ENCODE peak calls at places on chromosomes 2 and 18, in four cellular contexts. Q is GM12878, N is HepG2, R is K562. D is an unnamed sample.

GRCh38 chr2:144479138-144479537 is 40.8 kb downstream of the ZEB2 start:
- DNase-seq in Q (no peak), R (no peak), N (no peak), D (no peak)

GRCh38 chr2:180505203-180505602 is 475.2 kb upstream of the UBE2E3 start:
- DNase-seq in Q (no peak), R (no peak), N (no peak), D (no peak)

GRCh38 chr18:58041633-58042032 is 2.4 kb upstream of the NEDD4L start:
- DNase-seq in R (peak; percentile 61), N (peak; percentile 27), Q (no peak), D (no peak)

GRCh38 chr2:186129767-186130581 is 356.1 kb upstream of the ZC3H15 start:
- DNase-seq in N (peak; percentile 75), R (no peak), Q (no peak), D (no peak)

GRCh38 chr2:233976690-233977294 is 59.6 kb downstream of the TRPM8 start:
- DNase-seq in N (peak; percentile 60), R (peak; percentile 13), Q (peak; percentile 9), D (peak; percentile 29)

GRCh38 chr2:33210626-33211025 is 263.9 kb downstream of the LTBP1 start:
- DNase-seq in R (no peak), N (no peak), Q (no peak), D (no peak)

GRCh38 chr2:43114210-43114609 is 112.2 kb downstream of the ZFP36L2 start:
- DNase-seq in R (no peak), N (peak; percentile 35), Q (no peak), D (no peak)

GRCh38 chr2:96404446-96405373 is 69.1 kb downstream of the NCAPH start:
- DNase-seq in Q (no peak), R (no peak), N (no peak), D (no peak)

GRCh38 chr18:8750954-8751415 is 45.6 kb downstream of the MTCL1 start:
- DNase-seq in N (no peak), R (no peak), Q (no peak), D (no peak)

GRCh38 chr2:236177604-236177966 is 9.4 kb upstream of the GBX2 start:
- DNase-seq in N (peak; percentile 57), R (peak; percentile 48), Q (no peak), D (peak; percentile 61)

GRCh38 chr2:94869552-94870391 is 1.5 kb upstream of the TEKT4 start:
- DNase-seq in R (no peak), N (no peak), Q (no peak), D (no peak)

GRCh38 chr2:2777213-2777612 is 446.1 kb upstream of the MYT1L start:
- DNase-seq in Q (no peak), N (no peak), R (no peak), D (no peak)

GRCh38 chr18:35786359-35787042 is 186.0 kb upstream of the RMP24 start:
- DNase-seq in R (no peak), Q (peak; percentile 20), N (no peak), D (no peak)

GRCh38 chr2:85131116-85131515 is 2.1 kb upstream of the TCF7L1 start:
- DNase-seq in R (no peak), Q (no peak), N (peak; percentile 37), D (no peak)

GRCh38 chr2:66346241-66346664 is 88.7 kb upstream of the MEIS1 start:
- DNase-seq in R (no peak), Q (no peak), N (no peak), D (no peak)

GRCh38 chr2:44708646-44709000 is 232.9 kb upstream of the SIX3 start:
- DNase-seq in R (no peak), N (no peak), Q (no peak), D (no peak)

GRCh38 chr2:126777620-126777978 is 121.1 kb upstream of the TEX51 start:
- DNase-seq in Q (no peak), R (no peak), N (no peak), D (no peak)

GRCh38 chr18:11891737-11892136 is 16.4 kb downstream of the MPPE1 start:
- DNase-seq in Q (no peak), N (no peak), R (no peak), D (no peak)

GRCh38 chr2:17445744-17446143 is 72.5 kb downstream of the RAD51AP2 start:
- DNase-seq in R (no peak), N (no peak), Q (no peak), D (no peak)

GRCh38 chr2:75465317-75465998 is 95.3 kb downstream of the EVA1A start:
- DNase-seq in N (peak; percentile 61), Q (no peak), R (no peak), D (peak; percentile 12)

GRCh38 chr2:8732601-8733000 is 50.7 kb downstream of the ID2 start:
- DNase-seq in N (no peak), R (no peak), Q (no peak), D (no peak)

GRCh38 chr2:213122730-213123129 is 28.7 kb downstream of the IKZF2 start:
- DNase-seq in Q (no peak), N (no peak), R (no peak), D (peak; percentile 10)

GRCh38 chr2:145757503-145758290 is 1237.8 kb upstream of the ZEB2 start:
- DNase-seq in R (no peak), Q (no peak), N (peak; percentile 52), D (no peak)

GRCh38 chr2:145759228-145759940 is 1239.5 kb upstream of the ZEB2 start:
- DNase-seq in R (peak; percentile 11), N (peak; percentile 71), Q (no peak), D (no peak)

GRCh38 chr2:145765889-145766288 is 1246.0 kb upstream of the ZEB2 start:
- DNase-seq in Q (no peak), R (no peak), N (no peak), D (no peak)

GRCh38 chr2:145764631-145765030 is 1244.7 kb upstream of the ZEB2 start:
- DNase-seq in N (no peak), Q (no peak), R (no peak), D (peak; percentile 35)

GRCh38 chr2:145760781-145761649 is 1241.1 kb upstream of the ZEB2 start:
- DNase-seq in N (peak; percentile 96), R (no peak), Q (no peak), D (no peak)
- TF ChIP-seq TARDBP in N (peak; percentile 92), R (no peak), Q (no peak), D (no peak)

DNA sequence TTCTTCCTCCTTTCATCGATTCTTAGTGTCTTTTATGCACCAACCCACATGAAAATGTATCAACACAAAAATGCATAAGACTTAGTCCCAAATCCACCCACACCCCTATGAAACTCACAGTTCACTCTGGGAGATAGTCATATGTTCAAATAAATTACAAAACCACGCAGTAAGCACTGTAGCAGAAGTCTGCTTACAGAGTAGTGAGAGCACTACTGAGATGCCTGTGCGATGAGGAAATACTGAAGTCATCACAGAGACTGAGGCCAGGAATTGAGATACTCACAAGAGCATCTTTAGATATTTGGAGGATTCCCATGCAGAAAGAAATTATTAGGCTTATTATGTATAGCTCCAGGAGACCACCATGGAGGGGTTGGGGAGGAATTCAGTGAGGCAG is 82.3 kb downstream of the ANTXR1 start:
- DNase-seq in R (no peak), Q (no peak), N (no peak), D (no peak)
- TF ChIP-seq TARDBP in R (no peak), Q (no peak), N (no peak), D (no peak)

GRCh38 chr2:218805627-218806026 is 23.7 kb downstream of the CYP27A1 start:
- DNase-seq in N (peak; percentile 74), Q (peak; percentile 27), R (no peak), D (no peak)
- TF ChIP-seq TARDBP in N (no peak), Q (no peak), R (no peak), D (no peak)

DNA sequence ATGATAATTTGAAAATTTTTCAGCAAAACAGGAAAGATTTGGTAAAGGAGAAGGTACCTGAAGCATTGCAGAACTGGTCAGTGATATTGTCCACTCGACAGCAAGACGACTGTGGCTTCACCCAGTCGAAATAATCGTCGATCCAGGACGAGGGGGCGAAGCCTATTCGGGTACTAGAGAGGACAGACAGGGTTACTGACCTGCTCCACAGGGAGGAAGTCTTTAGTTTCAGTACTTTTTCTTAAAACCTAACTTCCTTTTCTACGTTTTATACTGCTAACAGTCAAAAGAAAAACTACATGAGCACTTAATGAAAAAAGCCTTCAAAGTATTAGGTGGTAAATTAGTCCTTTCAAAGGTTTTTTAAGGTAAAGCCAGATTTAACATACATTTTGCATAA is 36.0 kb downstream of the RMC1 start:
- DNase-seq in R (no peak), Q (no peak), N (no peak), D (no peak)
- TF ChIP-seq TARDBP in R (no peak), Q (no peak), N (no peak), D (no peak)

GRCh38 chr2:28821295-28821958 is 10.8 kb downstream of the SPDYA start:
- DNase-seq in N (peak; percentile 67), R (peak; percentile 41), Q (peak; percentile 25), D (peak; percentile 62)
- TF ChIP-seq TARDBP in N (no peak), R (no peak), Q (no peak), D (no peak)